ENCODE peak calls at places on chromosomes 13 and 19, in seven cellular contexts. One of them, this sample, is unnamed.

GRCh38 chr13:68727165-68727564 is 1380.5 kb upstream of the ATXN8OS start:
- DNase-seq in omental fat pad: no peak
- DNase-seq in activated CD8-positive, alpha-beta memory T cell treated with anti-CD3 and anti-CD28 coated beads for 1 hour: no peak
- DNase-seq in psoas muscle: no peak
- DNase-seq in EL: no peak
- DNase-seq in NCI-H1092 treated with DMSO at 0.1 percent for 48 hours: peak
- DNase-seq in globus pallidus: no peak
- DNase-seq in this sample: no peak

GRCh38 chr19:50554212-50554611 is 14.0 kb downstream of the LRRC4B start:
- DNase-seq in psoas muscle: no peak
- DNase-seq in NCI-H1092 treated with DMSO at 0.1 percent for 48 hours: no peak
- DNase-seq in activated CD8-positive, alpha-beta memory T cell treated with anti-CD3 and anti-CD28 coated beads for 1 hour: no peak
- DNase-seq in omental fat pad: no peak
- DNase-seq in globus pallidus: no peak
- DNase-seq in EL: no peak
- DNase-seq in this sample: no peak

GRCh38 chr13:99376924-99377323 is 69.7 kb upstream of the GPR183 start:
- DNase-seq in omental fat pad: no peak
- DNase-seq in EL: no peak
- DNase-seq in psoas muscle: no peak
- DNase-seq in NCI-H1092 treated with DMSO at 0.1 percent for 48 hours: no peak
- DNase-seq in globus pallidus: no peak
- DNase-seq in activated CD8-positive, alpha-beta memory T cell treated with anti-CD3 and anti-CD28 coated beads for 1 hour: no peak
- DNase-seq in this sample: no peak

GRCh38 chr19:48403606-48404005 is 10.1 kb downstream of the GRIN2D start:
- DNase-seq in EL: peak
- DNase-seq in globus pallidus: peak
- DNase-seq in psoas muscle: no peak
- DNase-seq in activated CD8-positive, alpha-beta memory T cell treated with anti-CD3 and anti-CD28 coated beads for 1 hour: no peak
- DNase-seq in NCI-H1092 treated with DMSO at 0.1 percent for 48 hours: no peak
- DNase-seq in omental fat pad: no peak
- DNase-seq in this sample: peak

GRCh38 chr13:101576452-101576851 is 124.0 kb downstream of the ITGBL1 start:
- DNase-seq in EL: peak
- DNase-seq in psoas muscle: no peak
- DNase-seq in globus pallidus: no peak
- DNase-seq in activated CD8-positive, alpha-beta memory T cell treated with anti-CD3 and anti-CD28 coated beads for 1 hour: no peak
- DNase-seq in NCI-H1092 treated with DMSO at 0.1 percent for 48 hours: no peak
- DNase-seq in omental fat pad: no peak
- DNase-seq in this sample: no peak

GRCh38 chr13:19713186-19713965 is 69.4 kb downstream of the PSPC1 start:
- DNase-seq in omental fat pad: no peak
- DNase-seq in EL: peak
- DNase-seq in activated CD8-positive, alpha-beta memory T cell treated with anti-CD3 and anti-CD28 coated beads for 1 hour: no peak
- DNase-seq in NCI-H1092 treated with DMSO at 0.1 percent for 48 hours: no peak
- DNase-seq in globus pallidus: no peak
- DNase-seq in psoas muscle: no peak
- DNase-seq in this sample: no peak

GRCh38 chr13:64725492-64725891 is 2504.6 kb downstream of the PCDH9 start:
- DNase-seq in globus pallidus: no peak
- DNase-seq in omental fat pad: no peak
- DNase-seq in activated CD8-positive, alpha-beta memory T cell treated with anti-CD3 and anti-CD28 coated beads for 1 hour: no peak
- DNase-seq in psoas muscle: no peak
- DNase-seq in NCI-H1092 treated with DMSO at 0.1 percent for 48 hours: no peak
- DNase-seq in EL: no peak
- DNase-seq in this sample: no peak

GRCh38 chr19:37855098-37855497 is 51.3 kb downstream of the WDR87 start:
- DNase-seq in globus pallidus: peak
- DNase-seq in omental fat pad: no peak
- DNase-seq in activated CD8-positive, alpha-beta memory T cell treated with anti-CD3 and anti-CD28 coated beads for 1 hour: no peak
- DNase-seq in psoas muscle: peak
- DNase-seq in NCI-H1092 treated with DMSO at 0.1 percent for 48 hours: peak
- DNase-seq in EL: no peak
- DNase-seq in this sample: peak

GRCh38 chr13:35349052-35349451 is 127.4 kb downstream of the MAB21L1 start:
- DNase-seq in EL: no peak
- DNase-seq in psoas muscle: no peak
- DNase-seq in NCI-H1092 treated with DMSO at 0.1 percent for 48 hours: no peak
- DNase-seq in omental fat pad: no peak
- DNase-seq in activated CD8-positive, alpha-beta memory T cell treated with anti-CD3 and anti-CD28 coated beads for 1 hour: no peak
- DNase-seq in globus pallidus: no peak
- DNase-seq in this sample: no peak

GRCh38 chr19:2546128-2547032 is 70.5 kb downstream of the GADD45B start:
- DNase-seq in globus pallidus: peak
- DNase-seq in omental fat pad: peak
- DNase-seq in NCI-H1092 treated with DMSO at 0.1 percent for 48 hours: no peak
- DNase-seq in EL: no peak
- DNase-seq in activated CD8-positive, alpha-beta memory T cell treated with anti-CD3 and anti-CD28 coated beads for 1 hour: no peak
- DNase-seq in psoas muscle: peak
- DNase-seq in this sample: no peak

GRCh38 chr13:54091884-54092283 is 1063.3 kb downstream of the OLFM4 start:
- DNase-seq in activated CD8-positive, alpha-beta memory T cell treated with anti-CD3 and anti-CD28 coated beads for 1 hour: no peak
- DNase-seq in NCI-H1092 treated with DMSO at 0.1 percent for 48 hours: no peak
- DNase-seq in psoas muscle: no peak
- DNase-seq in omental fat pad: no peak
- DNase-seq in EL: no peak
- DNase-seq in globus pallidus: no peak
- DNase-seq in this sample: no peak